ENCODE peak calls at places on chromosomes 1 and 21, in six cellular contexts. One of them, this sample, is unnamed.

GRCh38 chr1:26696191-26696644 is 403 bp downstream of the ARID1A start:
- DNase-seq in H1: no peak
- DNase-seq in HCT116: no peak
- DNase-seq in SK-N-SH: peak; percentile 73
- DNase-seq in K562: peak; percentile 82
- DNase-seq in GM12878: no peak
- DNase-seq in this sample: no peak

GRCh38 chr21:29332461-29333354 is 34.0 kb downstream of the BACH1 start:
- DNase-seq in K562: no peak
- DNase-seq in H1: no peak
- DNase-seq in HCT116: no peak
- DNase-seq in SK-N-SH: no peak
- DNase-seq in GM12878: no peak
- DNase-seq in this sample: no peak

GRCh38 chr1:55781944-55782482 is 566.8 kb upstream of the USP24 start:
- DNase-seq in GM12878: no peak
- DNase-seq in K562: no peak
- DNase-seq in SK-N-SH: no peak
- DNase-seq in H1: no peak
- DNase-seq in HCT116: peak; percentile 32
- DNase-seq in this sample: no peak

GRCh38 chr1:163119707-163120106 is 50.5 kb downstream of the RGS4 start:
- DNase-seq in SK-N-SH: no peak
- DNase-seq in GM12878: no peak
- DNase-seq in HCT116: no peak
- DNase-seq in H1: no peak
- DNase-seq in K562: no peak
- DNase-seq in this sample: no peak

GRCh38 chr1:94754570-94754969 is 65.6 kb upstream of the SLC44A3 start:
- DNase-seq in K562: no peak
- DNase-seq in SK-N-SH: no peak
- DNase-seq in HCT116: no peak
- DNase-seq in GM12878: no peak
- DNase-seq in H1: no peak
- DNase-seq in this sample: no peak

GRCh38 chr1:216820345-216820744 is 97.1 kb upstream of the ESRRG start:
- DNase-seq in K562: no peak
- DNase-seq in GM12878: no peak
- DNase-seq in HCT116: no peak
- DNase-seq in H1: no peak
- DNase-seq in SK-N-SH: no peak
- DNase-seq in this sample: peak; percentile 31

GRCh38 chr1:183097438-183098051 is 74.3 kb downstream of the LAMC1 start:
- DNase-seq in H1: no peak
- DNase-seq in GM12878: no peak
- DNase-seq in HCT116: no peak
- DNase-seq in K562: no peak
- DNase-seq in SK-N-SH: no peak
- DNase-seq in this sample: no peak

GRCh38 chr1:247933989-247934388 is 9.3 kb downstream of the OR2AJ1 start:
- DNase-seq in GM12878: no peak
- DNase-seq in H1: no peak
- DNase-seq in K562: no peak
- DNase-seq in HCT116: no peak
- DNase-seq in SK-N-SH: no peak
- DNase-seq in this sample: no peak

GRCh38 chr1:193685986-193686385 is 499.6 kb upstream of the B3GALT2 start:
- DNase-seq in H1: no peak
- DNase-seq in GM12878: no peak
- DNase-seq in K562: no peak
- DNase-seq in SK-N-SH: no peak
- DNase-seq in HCT116: no peak
- DNase-seq in this sample: no peak

GRCh38 chr1:94383966-94384408 is 34.2 kb upstream of the ABCD3 start:
- DNase-seq in GM12878: peak; percentile 1
- DNase-seq in H1: no peak
- DNase-seq in SK-N-SH: no peak
- DNase-seq in HCT116: no peak
- DNase-seq in K562: no peak
- DNase-seq in this sample: no peak

GRCh38 chr1:204841798-204842197 is 28.9 kb upstream of the NFASC start:
- DNase-seq in SK-N-SH: no peak
- DNase-seq in GM12878: no peak
- DNase-seq in K562: no peak
- DNase-seq in HCT116: no peak
- DNase-seq in H1: no peak
- DNase-seq in this sample: no peak

GRCh38 chr1:100835866-100836842 is 58.5 kb downstream of the EXTL2 start:
- DNase-seq in H1: no peak
- DNase-seq in HCT116: no peak
- DNase-seq in K562: no peak
- DNase-seq in SK-N-SH: no peak
- DNase-seq in GM12878: no peak
- DNase-seq in this sample: no peak

GRCh38 chr1:153534933-153535663 is 693 bp downstream of the S100A6 start:
- DNase-seq in H1: no peak
- DNase-seq in HCT116: no peak
- DNase-seq in K562: no peak
- DNase-seq in SK-N-SH: no peak
- DNase-seq in GM12878: no peak
- DNase-seq in this sample: no peak

GRCh38 chr1:238177960-238178359 is 287.2 kb upstream of the ZP4 start:
- DNase-seq in HCT116: no peak
- DNase-seq in GM12878: no peak
- DNase-seq in SK-N-SH: no peak
- DNase-seq in K562: no peak
- DNase-seq in H1: peak; percentile 13
- DNase-seq in this sample: no peak

GRCh38 chr1:230317823-230318819 is 108.0 kb downstream of the PGBD5 start:
- DNase-seq in K562: no peak
- DNase-seq in H1: no peak
- DNase-seq in GM12878: no peak
- DNase-seq in HCT116: no peak
- DNase-seq in SK-N-SH: peak; percentile 37
- DNase-seq in this sample: no peak

GRCh38 chr21:45983981-45984551 is 2.5 kb downstream of the COL6A1 start:
- DNase-seq in SK-N-SH: no peak
- DNase-seq in HCT116: no peak
- DNase-seq in H1: no peak
- DNase-seq in K562: peak; percentile 63
- DNase-seq in GM12878: no peak
- DNase-seq in this sample: no peak

GRCh38 chr1:214454619-214455396 is 96.6 kb downstream of the PTPN14 start:
- DNase-seq in SK-N-SH: no peak
- DNase-seq in K562: no peak
- DNase-seq in H1: no peak
- DNase-seq in HCT116: no peak
- DNase-seq in GM12878: no peak
- DNase-seq in this sample: no peak

GRCh38 chr1:37177230-37177864 is 143.0 kb upstream of the GRIK3 start:
- DNase-seq in SK-N-SH: peak; percentile 55
- DNase-seq in HCT116: peak; percentile 64
- DNase-seq in GM12878: no peak
- DNase-seq in K562: peak; percentile 42
- DNase-seq in H1: peak; percentile 47
- DNase-seq in this sample: peak; percentile 82

GRCh38 chr1:173864179-173864867 is 3.5 kb downstream of the GAS5 start:
- DNase-seq in HCT116: no peak
- DNase-seq in SK-N-SH: no peak
- DNase-seq in GM12878: no peak
- DNase-seq in K562: no peak
- DNase-seq in H1: no peak
- DNase-seq in this sample: no peak

GRCh38 chr21:25752389-25752788 is 17.6 kb downstream of the GABPA start:
- DNase-seq in H1: no peak
- DNase-seq in GM12878: no peak
- DNase-seq in HCT116: no peak
- DNase-seq in SK-N-SH: no peak
- DNase-seq in K562: no peak
- DNase-seq in this sample: no peak

GRCh38 chr1:185040333-185040732 is 5.0 kb upstream of the RNF2 start:
- DNase-seq in GM12878: no peak
- DNase-seq in H1: no peak
- DNase-seq in K562: no peak
- DNase-seq in HCT116: no peak
- DNase-seq in SK-N-SH: no peak
- DNase-seq in this sample: no peak
- TF ChIP-seq JUND in GM12878: no peak
- TF ChIP-seq JUND in H1: no peak
- TF ChIP-seq JUND in K562: no peak
- TF ChIP-seq JUND in HCT116: no peak
- TF ChIP-seq JUND in SK-N-SH: no peak
- TF ChIP-seq JUND in this sample: no peak

GRCh38 chr1:242811092-242811840 is 286.8 kb upstream of the PLD5 start:
- DNase-seq in K562: no peak
- DNase-seq in GM12878: no peak
- DNase-seq in H1: no peak
- DNase-seq in SK-N-SH: no peak
- DNase-seq in HCT116: no peak
- DNase-seq in this sample: no peak
- TF ChIP-seq JUND in K562: no peak
- TF ChIP-seq JUND in GM12878: no peak
- TF ChIP-seq JUND in H1: no peak
- TF ChIP-seq JUND in SK-N-SH: no peak
- TF ChIP-seq JUND in HCT116: no peak
- TF ChIP-seq JUND in this sample: no peak

GRCh38 chr1:21736876-21737275 is 46.1 kb downstream of the USP48 start:
- DNase-seq in GM12878: no peak
- DNase-seq in K562: no peak
- DNase-seq in SK-N-SH: no peak
- DNase-seq in HCT116: no peak
- DNase-seq in H1: no peak
- DNase-seq in this sample: no peak
- TF ChIP-seq JUND in GM12878: no peak
- TF ChIP-seq JUND in K562: no peak
- TF ChIP-seq JUND in SK-N-SH: no peak
- TF ChIP-seq JUND in HCT116: no peak
- TF ChIP-seq JUND in H1: no peak
- TF ChIP-seq JUND in this sample: no peak

GRCh38 chr1:151972533-151973270 is 21.0 kb downstream of the S100A10 start:
- DNase-seq in SK-N-SH: no peak
- DNase-seq in H1: no peak
- DNase-seq in GM12878: no peak
- DNase-seq in HCT116: peak; percentile 83
- DNase-seq in K562: peak; percentile 33
- DNase-seq in this sample: peak; percentile 88
- TF ChIP-seq JUND in SK-N-SH: peak; percentile 87
- TF ChIP-seq JUND in H1: peak; percentile 91
- TF ChIP-seq JUND in GM12878: no peak
- TF ChIP-seq JUND in HCT116: peak; percentile 98
- TF ChIP-seq JUND in K562: peak; percentile 91
- TF ChIP-seq JUND in this sample: peak; percentile 77